ENCODE peak calls at places on chromosome 13, in six cellular contexts. O is colonic mucosa, S is sigmoid colon, T is AG04450, Q is cardiac muscle cell, P is RWPE2. X is an unnamed sample.

GRCh38 chr13:59112375-59112774 is 1051.4 kb downstream of the DIAPH3 start:
- DNase-seq in T (peak), P (no peak), Q (no peak), S (peak), O (no peak), X (no peak)

GRCh38 chr13:75995966-75996365 is 359.8 kb downstream of the LMO7 start:
- DNase-seq in T (no peak), S (no peak), O (no peak), P (no peak), Q (no peak), X (no peak)

GRCh38 chr13:96112936-96113335 is 23.0 kb downstream of the HS6ST3 start:
- DNase-seq in T (no peak), O (no peak), S (no peak), Q (no peak), P (no peak), X (no peak)

GRCh38 chr13:113672002-113672651 is 5.1 kb downstream of the GRK1 start:
- DNase-seq in P (peak), O (no peak), Q (no peak), T (no peak), S (no peak), X (no peak)

GRCh38 chr13:59924256-59924655 is 239.5 kb downstream of the DIAPH3 start:
- DNase-seq in P (no peak), S (no peak), T (no peak), Q (no peak), O (no peak), X (no peak)

GRCh38 chr13:94657167-94657566 is 55.2 kb downstream of the SOX21 start:
- DNase-seq in P (no peak), O (no peak), S (no peak), Q (no peak), T (no peak), X (no peak)

GRCh38 chr13:36788276-36788675 is 30.7 kb upstream of the RFXAP start:
- DNase-seq in S (no peak), P (no peak), Q (no peak), O (no peak), T (no peak), X (no peak)

GRCh38 chr13:28423010-28423409 is 71.9 kb downstream of the FLT1 start:
- DNase-seq in S (peak), O (peak), P (no peak), Q (no peak), T (no peak), X (no peak)

GRCh38 chr13:26325876-26326275 is 71.9 kb downstream of the CDK8 start:
- DNase-seq in T (no peak), Q (no peak), O (no peak), S (no peak), P (no peak), X (no peak)

GRCh38 chr13:40613192-40613818 is 53.1 kb downstream of the FOXO1 start:
- DNase-seq in S (peak), P (no peak), T (no peak), Q (peak), O (peak), X (peak)

GRCh38 chr13:75222031-75222430 is 259.9 kb downstream of the TBC1D4 start:
- DNase-seq in P (no peak), S (no peak), O (no peak), T (no peak), Q (no peak), X (no peak)

GRCh38 chr13:60226507-60226906 is 62.8 kb upstream of the DIAPH3 start:
- DNase-seq in S (no peak), P (no peak), Q (peak), O (no peak), T (peak), X (no peak)

GRCh38 chr13:36124236-36124822 is 6.9 kb downstream of the DCLK1 start:
- DNase-seq in Q (no peak), O (no peak), P (no peak), S (no peak), T (no peak), X (no peak)

GRCh38 chr13:25871389-25872125 is 180.3 kb downstream of the SHISA2 start:
- DNase-seq in S (no peak), P (no peak), T (no peak), Q (no peak), O (no peak), X (no peak)

GRCh38 chr13:25691654-25692053 is 319.9 kb downstream of the ATP8A2 start:
- DNase-seq in T (no peak), P (no peak), Q (no peak), S (no peak), O (no peak), X (no peak)

GRCh38 chr13:52760078-52760477 is 20.5 kb upstream of the CNMD start:
- DNase-seq in Q (no peak), T (no peak), S (no peak), P (no peak), O (no peak), X (no peak)

GRCh38 chr13:40644838-40645620 is 21.4 kb downstream of the FOXO1 start:
- DNase-seq in Q (no peak), P (no peak), O (no peak), S (no peak), T (no peak), X (no peak)

GRCh38 chr13:45220403-45220802 is 19.6 kb upstream of the KCTD4 start:
- DNase-seq in S (no peak), Q (no peak), T (no peak), O (no peak), P (no peak), X (no peak)
- H3K27ac ChIP-seq in S (peak), Q (no peak), T (no peak), O (no peak), P (peak), X (no peak)

GRCh38 chr13:99743079-99743478 is 228.5 kb downstream of the ZIC5 start:
- DNase-seq in Q (no peak), P (no peak), O (no peak), T (no peak), S (no peak), X (no peak)
- H3K27ac ChIP-seq in Q (no peak), P (no peak), O (no peak), T (no peak), S (no peak), X (no peak)

DNA sequence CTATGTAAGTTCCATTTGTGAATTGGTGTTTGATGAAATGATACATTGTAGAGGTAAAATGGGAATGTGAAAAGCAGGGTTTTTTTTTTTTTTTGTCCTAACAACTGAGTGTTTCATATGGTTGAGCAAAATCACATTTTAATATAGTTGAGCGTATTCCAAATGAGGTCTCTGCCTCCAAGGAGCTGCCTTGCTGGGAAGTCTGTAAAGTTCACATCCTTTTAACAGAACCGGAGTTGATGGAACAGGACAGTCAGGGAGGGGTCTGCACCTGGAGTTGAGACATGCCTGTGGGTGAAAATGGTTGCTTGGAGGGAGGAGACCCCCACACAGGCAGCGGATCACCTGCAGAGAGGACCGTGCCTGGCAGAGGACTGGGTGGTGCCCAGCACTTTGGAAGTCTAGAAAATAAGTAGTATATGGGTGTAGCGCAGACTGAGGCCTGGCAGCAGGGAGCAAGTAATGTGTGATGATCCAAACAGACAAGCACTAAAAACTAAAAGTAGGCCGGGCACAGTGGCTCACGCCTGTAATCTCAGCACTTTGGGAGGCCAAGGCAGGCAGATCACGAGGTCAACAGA is 75.2 kb upstream of the UBAC2 start:
- DNase-seq in O (no peak), T (no peak), Q (no peak), S (no peak), P (no peak), X (no peak)
- H3K27ac ChIP-seq in O (no peak), T (no peak), Q (no peak), S (no peak), P (peak), X (no peak)

DNA sequence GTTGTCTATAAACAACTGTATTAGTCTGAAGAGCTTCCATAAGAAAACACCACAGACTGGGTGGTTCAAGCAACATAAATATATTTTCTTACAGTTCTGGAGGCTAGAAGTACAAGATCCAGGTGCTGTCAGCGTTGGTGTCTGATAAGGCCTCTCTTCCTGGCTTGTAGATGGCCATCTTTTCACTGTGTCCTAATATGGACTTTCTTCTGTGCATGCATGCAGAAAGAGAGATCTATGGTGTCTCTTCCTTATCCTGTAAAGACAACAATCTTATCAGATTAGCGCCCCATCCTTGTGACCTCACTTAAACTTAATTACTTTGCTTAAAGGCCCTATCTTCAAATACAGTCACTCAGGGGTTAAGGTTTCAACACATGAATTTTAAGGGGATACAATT is 14.1 kb upstream of the NDFIP2 start:
- DNase-seq in O (no peak), Q (no peak), T (no peak), P (no peak), S (no peak), X (no peak)
- H3K27ac ChIP-seq in O (no peak), Q (no peak), T (no peak), P (no peak), S (no peak), X (no peak)